ENCODE peak calls at places on chromosome 16, in eight cellular contexts. V, U, K, Z, J, E, M and F are unnamed samples.

GRCh38 chr16:89142474-89143197 is 28.9 kb upstream of the CDH15 start:
- DNase-seq in V (no peak), U (no peak), K (no peak), Z (no peak), J (no peak), E (no peak), M (no peak), F (no peak)

GRCh38 chr16:89350701-89351380 is 133.3 kb downstream of the ZNF778 start:
- DNase-seq in V (no peak), U (peak; percentile 78), K (no peak), Z (no peak), J (no peak), E (no peak), M (no peak), F (peak; percentile 46)

GRCh38 chr16:89837014-89837546 is 8.8 kb downstream of the SPIRE2 start:
- DNase-seq in V (no peak), U (no peak), K (no peak), Z (no peak), J (no peak), E (no peak), M (no peak), F (no peak)

GRCh38 chr16:566475-567361 is at the start of gene NHLRC4:
- DNase-seq in V (peak; percentile 82), U (no peak), K (peak; percentile 76), Z (no peak), J (peak; percentile 25), E (no peak), M (no peak), F (no peak)

GRCh38 chr16:71963125-71963875 is 36.9 kb downstream of the PKD1L3 start:
- DNase-seq in V (no peak), U (no peak), K (no peak), Z (no peak), J (no peak), E (no peak), M (no peak), F (no peak)

GRCh38 chr16:69555437-69555836 is 10.3 kb upstream of the NFAT5 start:
- DNase-seq in V (no peak), U (no peak), K (no peak), Z (no peak), J (no peak), E (no peak), M (no peak), F (no peak)

GRCh38 chr16:6265956-6266355 is 1066.7 kb upstream of the RBFOX1 start:
- DNase-seq in V (no peak), U (no peak), K (no peak), Z (no peak), J (no peak), E (no peak), M (no peak), F (no peak)

GRCh38 chr16:55056585-55057520 is 126.2 kb downstream of the IRX5 start:
- DNase-seq in V (no peak), U (no peak), K (peak; percentile 81), Z (no peak), J (no peak), E (no peak), M (no peak), F (no peak)

GRCh38 chr16:9612267-9612666 is 520.8 kb downstream of the HAPSTR1 start:
- DNase-seq in V (no peak), U (no peak), K (no peak), Z (no peak), J (no peak), E (no peak), M (no peak), F (no peak)

GRCh38 chr16:50246299-50247122 is 19.8 kb upstream of the ADCY7 start:
- DNase-seq in V (no peak), U (no peak), K (peak; percentile 51), Z (no peak), J (no peak), E (no peak), M (no peak), F (no peak)